ENCODE peak calls at places on chromosomes 2 and 18, in ten cellular contexts. One of them, this sample, is unnamed.

GRCh38 chr2:203804766-203805484 is 62.6 kb upstream of the CTLA4 start:
- DNase-seq in skeletal muscle cell: no peak
- DNase-seq in HCT116: no peak
- DNase-seq in AML-193: no peak
- DNase-seq in stimulated activated CD4-positive, alpha-beta T cell treated with anti-CD3 and anti-CD28 coated beads, TNF-alpha, amount 100 ng/mL, for 4 hours: no peak
- DNase-seq in fibroblast of villous mesenchyme: no peak
- DNase-seq in M059J: peak; percentile 82
- DNase-seq in foreskin fibroblast: peak; percentile 48
- DNase-seq in cardiac septum: no peak
- DNase-seq in testis: no peak
- DNase-seq in this sample: no peak

GRCh38 chr2:97739020-97739892 is 25.9 kb downstream of the ZAP70 start:
- DNase-seq in skeletal muscle cell: no peak
- DNase-seq in HCT116: no peak
- DNase-seq in AML-193: no peak
- DNase-seq in stimulated activated CD4-positive, alpha-beta T cell treated with anti-CD3 and anti-CD28 coated beads, TNF-alpha, amount 100 ng/mL, for 4 hours: no peak
- DNase-seq in fibroblast of villous mesenchyme: no peak
- DNase-seq in M059J: no peak
- DNase-seq in foreskin fibroblast: no peak
- DNase-seq in cardiac septum: peak; percentile 44
- DNase-seq in testis: no peak
- DNase-seq in this sample: no peak

GRCh38 chr18:23844991-23845680 is 155.9 kb downstream of the LAMA3 start:
- DNase-seq in skeletal muscle cell: no peak
- DNase-seq in HCT116: no peak
- DNase-seq in AML-193: no peak
- DNase-seq in stimulated activated CD4-positive, alpha-beta T cell treated with anti-CD3 and anti-CD28 coated beads, TNF-alpha, amount 100 ng/mL, for 4 hours: no peak
- DNase-seq in fibroblast of villous mesenchyme: no peak
- DNase-seq in M059J: peak; percentile 68
- DNase-seq in foreskin fibroblast: no peak
- DNase-seq in cardiac septum: no peak
- DNase-seq in testis: no peak
- DNase-seq in this sample: no peak

GRCh38 chr2:175478369-175478768 is 296.9 kb upstream of the ATP5MC3 start:
- DNase-seq in skeletal muscle cell: no peak
- DNase-seq in HCT116: peak; percentile 42
- DNase-seq in AML-193: no peak
- DNase-seq in stimulated activated CD4-positive, alpha-beta T cell treated with anti-CD3 and anti-CD28 coated beads, TNF-alpha, amount 100 ng/mL, for 4 hours: no peak
- DNase-seq in fibroblast of villous mesenchyme: no peak
- DNase-seq in M059J: peak; percentile 2
- DNase-seq in foreskin fibroblast: no peak
- DNase-seq in cardiac septum: no peak
- DNase-seq in testis: no peak
- DNase-seq in this sample: no peak

GRCh38 chr2:105875241-105875640 is 130.5 kb downstream of the NCK2 start:
- DNase-seq in skeletal muscle cell: no peak
- DNase-seq in HCT116: no peak
- DNase-seq in AML-193: no peak
- DNase-seq in stimulated activated CD4-positive, alpha-beta T cell treated with anti-CD3 and anti-CD28 coated beads, TNF-alpha, amount 100 ng/mL, for 4 hours: no peak
- DNase-seq in fibroblast of villous mesenchyme: no peak
- DNase-seq in M059J: no peak
- DNase-seq in foreskin fibroblast: no peak
- DNase-seq in cardiac septum: no peak
- DNase-seq in testis: peak; percentile 13
- DNase-seq in this sample: no peak

GRCh38 chr2:96546321-96546720 is 9.8 kb downstream of the ARID5A start:
- DNase-seq in skeletal muscle cell: no peak
- DNase-seq in HCT116: no peak
- DNase-seq in AML-193: no peak
- DNase-seq in stimulated activated CD4-positive, alpha-beta T cell treated with anti-CD3 and anti-CD28 coated beads, TNF-alpha, amount 100 ng/mL, for 4 hours: no peak
- DNase-seq in fibroblast of villous mesenchyme: no peak
- DNase-seq in M059J: no peak
- DNase-seq in foreskin fibroblast: no peak
- DNase-seq in cardiac septum: no peak
- DNase-seq in testis: no peak
- DNase-seq in this sample: peak; percentile 62

GRCh38 chr2:13014783-13015182 is 298.0 kb downstream of the TRIB2 start:
- DNase-seq in skeletal muscle cell: no peak
- DNase-seq in HCT116: no peak
- DNase-seq in AML-193: no peak
- DNase-seq in stimulated activated CD4-positive, alpha-beta T cell treated with anti-CD3 and anti-CD28 coated beads, TNF-alpha, amount 100 ng/mL, for 4 hours: no peak
- DNase-seq in fibroblast of villous mesenchyme: no peak
- DNase-seq in M059J: no peak
- DNase-seq in foreskin fibroblast: peak; percentile 62
- DNase-seq in cardiac septum: no peak
- DNase-seq in testis: no peak
- DNase-seq in this sample: no peak

GRCh38 chr2:176193048-176193447 is 4.6 kb downstream of the HOXD1 start:
- DNase-seq in skeletal muscle cell: no peak
- DNase-seq in HCT116: no peak
- DNase-seq in AML-193: no peak
- DNase-seq in stimulated activated CD4-positive, alpha-beta T cell treated with anti-CD3 and anti-CD28 coated beads, TNF-alpha, amount 100 ng/mL, for 4 hours: no peak
- DNase-seq in fibroblast of villous mesenchyme: no peak
- DNase-seq in M059J: no peak
- DNase-seq in foreskin fibroblast: no peak
- DNase-seq in cardiac septum: no peak
- DNase-seq in testis: no peak
- DNase-seq in this sample: no peak

GRCh38 chr2:159175182-159175581 is 111.3 kb downstream of the WDSUB1 start:
- DNase-seq in skeletal muscle cell: no peak
- DNase-seq in HCT116: no peak
- DNase-seq in AML-193: no peak
- DNase-seq in stimulated activated CD4-positive, alpha-beta T cell treated with anti-CD3 and anti-CD28 coated beads, TNF-alpha, amount 100 ng/mL, for 4 hours: no peak
- DNase-seq in fibroblast of villous mesenchyme: no peak
- DNase-seq in M059J: no peak
- DNase-seq in foreskin fibroblast: no peak
- DNase-seq in cardiac septum: no peak
- DNase-seq in testis: no peak
- DNase-seq in this sample: no peak

This sample was measured in stimulated activated effector memory CD8-positive, alpha-beta T cell treated with anti-CD3 and anti-CD28 coated beads, Interleukin-12 subunit alpha, Interleukin-12 subunit beta, amount 100 ng/mL, for 72 hours.